ENCODE peak calls at places on chromosome 22, in six cellular contexts. One of them, this sample, is unnamed.

GRCh38 chr22:28052818-28053217 is 133.8 kb upstream of the PITPNB start:
- DNase-seq in heart right ventricle: no peak
- DNase-seq in brain microvascular endothelial cell: no peak
- DNase-seq in adipocyte: no peak
- DNase-seq in bronchial epithelial cell: no peak
- DNase-seq in CD8-positive, alpha-beta memory T cell: no peak
- DNase-seq in this sample: no peak

GRCh38 chr22:39469681-39470461 is 13.1 kb downstream of the MGAT3 start:
- DNase-seq in heart right ventricle: no peak
- DNase-seq in brain microvascular endothelial cell: no peak
- DNase-seq in adipocyte: no peak
- DNase-seq in bronchial epithelial cell: no peak
- DNase-seq in CD8-positive, alpha-beta memory T cell: no peak
- DNase-seq in this sample: no peak

GRCh38 chr22:30541979-30542810 is 4.3 kb downstream of the SEC14L6 start:
- DNase-seq in heart right ventricle: no peak
- DNase-seq in brain microvascular endothelial cell: no peak
- DNase-seq in adipocyte: peak; percentile 30
- DNase-seq in bronchial epithelial cell: no peak
- DNase-seq in CD8-positive, alpha-beta memory T cell: no peak
- DNase-seq in this sample: peak; percentile 34

GRCh38 chr22:46415816-46416536 is 80.5 kb downstream of the TRMU start:
- DNase-seq in heart right ventricle: no peak
- DNase-seq in brain microvascular endothelial cell: no peak
- DNase-seq in adipocyte: no peak
- DNase-seq in bronchial epithelial cell: no peak
- DNase-seq in CD8-positive, alpha-beta memory T cell: no peak
- DNase-seq in this sample: no peak

GRCh38 chr22:36755316-36755715 is 20.6 kb downstream of the IFT27 start:
- DNase-seq in heart right ventricle: no peak
- DNase-seq in brain microvascular endothelial cell: no peak
- DNase-seq in adipocyte: no peak
- DNase-seq in bronchial epithelial cell: no peak
- DNase-seq in CD8-positive, alpha-beta memory T cell: no peak
- DNase-seq in this sample: no peak

GRCh38 chr22:44709881-44710400 is 7.9 kb downstream of the PRR5 start:
- DNase-seq in heart right ventricle: no peak
- DNase-seq in brain microvascular endothelial cell: no peak
- DNase-seq in adipocyte: no peak
- DNase-seq in bronchial epithelial cell: no peak
- DNase-seq in CD8-positive, alpha-beta memory T cell: peak; percentile 78
- DNase-seq in this sample: no peak

GRCh38 chr22:50702261-50702671 is 29.6 kb downstream of the SHANK3 start:
- DNase-seq in heart right ventricle: no peak
- DNase-seq in brain microvascular endothelial cell: no peak
- DNase-seq in adipocyte: no peak
- DNase-seq in bronchial epithelial cell: no peak
- DNase-seq in CD8-positive, alpha-beta memory T cell: peak; percentile 29
- DNase-seq in this sample: no peak

GRCh38 chr22:18101536-18101935 is 9.1 kb upstream of the TUBA8 start:
- DNase-seq in heart right ventricle: no peak
- DNase-seq in brain microvascular endothelial cell: no peak
- DNase-seq in adipocyte: no peak
- DNase-seq in bronchial epithelial cell: no peak
- DNase-seq in CD8-positive, alpha-beta memory T cell: no peak
- DNase-seq in this sample: no peak

GRCh38 chr22:25196326-25196725 is 3.3 kb upstream of the CRYBB3 start:
- DNase-seq in heart right ventricle: no peak
- DNase-seq in brain microvascular endothelial cell: no peak
- DNase-seq in adipocyte: no peak
- DNase-seq in bronchial epithelial cell: no peak
- DNase-seq in CD8-positive, alpha-beta memory T cell: no peak
- DNase-seq in this sample: no peak

GRCh38 chr22:39318507-39319283 is 728 bp downstream of the RPL3 start:
- DNase-seq in heart right ventricle: no peak
- DNase-seq in brain microvascular endothelial cell: peak; percentile 33
- DNase-seq in adipocyte: peak; percentile 70
- DNase-seq in bronchial epithelial cell: no peak
- DNase-seq in CD8-positive, alpha-beta memory T cell: peak; percentile 62
- DNase-seq in this sample: no peak

GRCh38 chr22:45007247-45007945 is 2.4 kb downstream of the PHF21B start:
- DNase-seq in heart right ventricle: peak; percentile 23
- DNase-seq in brain microvascular endothelial cell: peak; percentile 2
- DNase-seq in adipocyte: peak; percentile 56
- DNase-seq in bronchial epithelial cell: no peak
- DNase-seq in CD8-positive, alpha-beta memory T cell: no peak
- DNase-seq in this sample: no peak

GRCh38 chr22:43631846-43632245 is 180.3 kb downstream of the EFCAB6 start:
- DNase-seq in heart right ventricle: no peak
- DNase-seq in brain microvascular endothelial cell: no peak
- DNase-seq in adipocyte: no peak
- DNase-seq in bronchial epithelial cell: no peak
- DNase-seq in CD8-positive, alpha-beta memory T cell: no peak
- DNase-seq in this sample: no peak

GRCh38 chr22:43838571-43839307 is 23.6 kb downstream of the SULT4A1 start:
- DNase-seq in heart right ventricle: no peak
- DNase-seq in brain microvascular endothelial cell: no peak
- DNase-seq in adipocyte: no peak
- DNase-seq in bronchial epithelial cell: no peak
- DNase-seq in CD8-positive, alpha-beta memory T cell: peak; percentile 35
- DNase-seq in this sample: no peak

GRCh38 chr22:28015056-28015445 is 96.0 kb upstream of the PITPNB start:
- DNase-seq in heart right ventricle: no peak
- DNase-seq in brain microvascular endothelial cell: no peak
- DNase-seq in adipocyte: no peak
- DNase-seq in bronchial epithelial cell: no peak
- DNase-seq in CD8-positive, alpha-beta memory T cell: no peak
- DNase-seq in this sample: no peak

GRCh38 chr22:38442967-38443674 is 11.9 kb downstream of the KCNJ4 start:
- DNase-seq in heart right ventricle: peak; percentile 57
- DNase-seq in brain microvascular endothelial cell: no peak
- DNase-seq in adipocyte: no peak
- DNase-seq in bronchial epithelial cell: no peak
- DNase-seq in CD8-positive, alpha-beta memory T cell: no peak
- DNase-seq in this sample: no peak

GRCh38 chr22:47190957-47191323 is 428.5 kb downstream of the TBC1D22A start:
- DNase-seq in heart right ventricle: no peak
- DNase-seq in brain microvascular endothelial cell: no peak
- DNase-seq in adipocyte: no peak
- DNase-seq in bronchial epithelial cell: no peak
- DNase-seq in CD8-positive, alpha-beta memory T cell: peak; percentile 23
- DNase-seq in this sample: peak; percentile 3

GRCh38 chr22:37465721-37466120 is 20.5 kb downstream of the MFNG start:
- DNase-seq in heart right ventricle: no peak
- DNase-seq in brain microvascular endothelial cell: no peak
- DNase-seq in adipocyte: no peak
- DNase-seq in bronchial epithelial cell: no peak
- DNase-seq in CD8-positive, alpha-beta memory T cell: no peak
- DNase-seq in this sample: no peak

GRCh38 chr22:50129121-50129734 is 39.4 kb downstream of the MOV10L1 start:
- DNase-seq in heart right ventricle: no peak
- DNase-seq in brain microvascular endothelial cell: no peak
- DNase-seq in adipocyte: peak; percentile 25
- DNase-seq in bronchial epithelial cell: no peak
- DNase-seq in CD8-positive, alpha-beta memory T cell: no peak
- DNase-seq in this sample: no peak

GRCh38 chr22:44395116-44396005 is 82.6 kb upstream of the SHISAL1 start:
- DNase-seq in heart right ventricle: peak; percentile 6
- DNase-seq in brain microvascular endothelial cell: no peak
- DNase-seq in adipocyte: no peak
- DNase-seq in bronchial epithelial cell: peak; percentile 22
- DNase-seq in CD8-positive, alpha-beta memory T cell: no peak
- DNase-seq in this sample: no peak

GRCh38 chr22:33919591-33920501 is at the start of gene LARGE1:
- DNase-seq in heart right ventricle: peak; percentile 54
- DNase-seq in brain microvascular endothelial cell: no peak
- DNase-seq in adipocyte: peak; percentile 81
- DNase-seq in bronchial epithelial cell: no peak
- DNase-seq in CD8-positive, alpha-beta memory T cell: no peak
- DNase-seq in this sample: peak; percentile 65

GRCh38 chr22:40204331-40205116 is 26.8 kb downstream of the TNRC6B start:
- DNase-seq in heart right ventricle: no peak
- DNase-seq in brain microvascular endothelial cell: peak; percentile 52
- DNase-seq in adipocyte: peak; percentile 87
- DNase-seq in bronchial epithelial cell: no peak
- DNase-seq in CD8-positive, alpha-beta memory T cell: no peak
- DNase-seq in this sample: peak; percentile 29

GRCh38 chr22:31588970-31589675 is 72.9 kb downstream of the PISD start:
- DNase-seq in heart right ventricle: no peak
- DNase-seq in brain microvascular endothelial cell: no peak
- DNase-seq in adipocyte: no peak
- DNase-seq in bronchial epithelial cell: no peak
- DNase-seq in CD8-positive, alpha-beta memory T cell: no peak
- DNase-seq in this sample: no peak

GRCh38 chr22:47127441-47127871 is 365.0 kb downstream of the TBC1D22A start:
- DNase-seq in heart right ventricle: no peak
- DNase-seq in brain microvascular endothelial cell: no peak
- DNase-seq in adipocyte: no peak
- DNase-seq in bronchial epithelial cell: no peak
- DNase-seq in CD8-positive, alpha-beta memory T cell: no peak
- DNase-seq in this sample: no peak

GRCh38 chr22:45883811-45884170 is 93.2 kb downstream of the WNT7B start:
- DNase-seq in heart right ventricle: no peak
- DNase-seq in brain microvascular endothelial cell: no peak
- DNase-seq in adipocyte: no peak
- DNase-seq in bronchial epithelial cell: no peak
- DNase-seq in CD8-positive, alpha-beta memory T cell: no peak
- DNase-seq in this sample: no peak

GRCh38 chr22:22099194-22099486 is 116.6 kb upstream of the TOP3B start:
- DNase-seq in heart right ventricle: no peak
- DNase-seq in brain microvascular endothelial cell: no peak
- DNase-seq in adipocyte: no peak
- DNase-seq in bronchial epithelial cell: no peak
- DNase-seq in CD8-positive, alpha-beta memory T cell: no peak
- DNase-seq in this sample: no peak
- H3K27me3 ChIP-seq in heart right ventricle: peaks cover 14% of the 10 kb centered on the region
- H3K27me3 ChIP-seq in brain microvascular endothelial cell: peaks cover 41% of the 10 kb centered on the region
- H3K27me3 ChIP-seq in adipocyte: peaks cover 46% of the 10 kb centered on the region
- H3K27me3 ChIP-seq in bronchial epithelial cell: peaks cover 2% of the 10 kb centered on the region
- H3K27me3 ChIP-seq in CD8-positive, alpha-beta memory T cell: peaks cover 11% of the 10 kb centered on the region
- H3K27me3 ChIP-seq in this sample: no peaks in the 10 kb centered on the region

GRCh38 chr22:48520888-48521600 is 1306.6 kb downstream of the BRD1 start:
- DNase-seq in heart right ventricle: no peak
- DNase-seq in brain microvascular endothelial cell: no peak
- DNase-seq in adipocyte: no peak
- DNase-seq in bronchial epithelial cell: no peak
- DNase-seq in CD8-positive, alpha-beta memory T cell: no peak
- DNase-seq in this sample: no peak
- H3K27me3 ChIP-seq in heart right ventricle: peaks cover 8% of the 10 kb centered on the region
- H3K27me3 ChIP-seq in brain microvascular endothelial cell: no peaks in the 10 kb centered on the region
- H3K27me3 ChIP-seq in adipocyte: no peaks in the 10 kb centered on the region
- H3K27me3 ChIP-seq in bronchial epithelial cell: no peaks in the 10 kb centered on the region
- H3K27me3 ChIP-seq in CD8-positive, alpha-beta memory T cell: no peaks in the 10 kb centered on the region
- H3K27me3 ChIP-seq in this sample: peaks cover 3% of the 10 kb centered on the region

GRCh38 chr22:22092974-22093373 is 110.4 kb upstream of the TOP3B start:
- DNase-seq in heart right ventricle: no peak
- DNase-seq in brain microvascular endothelial cell: no peak
- DNase-seq in adipocyte: no peak
- DNase-seq in bronchial epithelial cell: peak; percentile 23
- DNase-seq in CD8-positive, alpha-beta memory T cell: no peak
- DNase-seq in this sample: no peak
- H3K27me3 ChIP-seq in heart right ventricle: peaks cover 61% of the 10 kb centered on the region
- H3K27me3 ChIP-seq in brain microvascular endothelial cell: peaks cover 46% of the 10 kb centered on the region
- H3K27me3 ChIP-seq in adipocyte: peaks cover 42% of the 10 kb centered on the region
- H3K27me3 ChIP-seq in bronchial epithelial cell: peaks cover 2% of the 10 kb centered on the region
- H3K27me3 ChIP-seq in CD8-positive, alpha-beta memory T cell: peaks cover 18% of the 10 kb centered on the region
- H3K27me3 ChIP-seq in this sample: no peaks in the 10 kb centered on the region

DNA sequence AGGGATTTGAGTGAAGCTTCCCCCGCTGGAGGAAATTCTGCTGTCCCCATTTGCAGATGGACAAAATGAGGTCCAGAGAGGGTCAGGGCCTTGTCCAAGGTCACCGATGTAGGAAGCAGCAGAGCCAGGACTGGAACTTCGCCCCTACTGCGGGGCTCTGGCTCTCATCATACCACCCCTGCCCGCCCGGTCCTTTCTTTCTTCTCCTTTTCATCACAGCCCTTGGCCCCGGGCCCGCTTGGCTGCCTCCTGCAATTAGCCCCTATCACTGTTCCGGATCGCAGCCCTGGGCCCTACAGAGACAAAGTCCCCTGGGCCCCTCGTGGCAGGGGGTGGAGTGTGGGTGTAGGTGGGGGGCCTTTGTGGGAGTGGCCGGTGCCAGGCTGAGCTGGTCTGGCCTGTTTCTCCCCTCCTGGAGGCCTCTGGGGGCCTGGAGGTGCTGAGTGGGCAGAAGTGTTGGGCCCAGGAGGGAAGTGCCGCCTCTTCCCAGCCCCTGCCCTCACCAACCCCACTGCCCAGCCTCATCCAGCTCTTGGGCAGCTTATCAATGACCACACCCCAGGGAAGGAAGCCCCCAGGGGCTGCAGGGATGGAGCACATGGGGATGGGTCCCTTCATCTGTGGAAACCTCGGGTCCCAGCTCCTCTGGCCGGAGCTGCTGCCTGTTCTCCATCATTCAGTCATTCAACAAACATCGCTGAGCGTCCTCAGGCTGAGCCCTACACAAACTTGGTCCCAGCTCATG is 3.4 kb downstream of the EMID1 start:
- DNase-seq in heart right ventricle: no peak
- DNase-seq in brain microvascular endothelial cell: no peak
- DNase-seq in adipocyte: no peak
- DNase-seq in bronchial epithelial cell: no peak
- DNase-seq in CD8-positive, alpha-beta memory T cell: no peak
- DNase-seq in this sample: peak; percentile 33
- H3K27me3 ChIP-seq in heart right ventricle: no peaks in the 10 kb centered on the region
- H3K27me3 ChIP-seq in brain microvascular endothelial cell: peaks cover 3% of the 10 kb centered on the region
- H3K27me3 ChIP-seq in adipocyte: peaks cover 42% of the 10 kb centered on the region
- H3K27me3 ChIP-seq in bronchial epithelial cell: peaks cover 18% of the 10 kb centered on the region
- H3K27me3 ChIP-seq in CD8-positive, alpha-beta memory T cell: no peaks in the 10 kb centered on the region
- H3K27me3 ChIP-seq in this sample: no peaks in the 10 kb centered on the region

DNA sequence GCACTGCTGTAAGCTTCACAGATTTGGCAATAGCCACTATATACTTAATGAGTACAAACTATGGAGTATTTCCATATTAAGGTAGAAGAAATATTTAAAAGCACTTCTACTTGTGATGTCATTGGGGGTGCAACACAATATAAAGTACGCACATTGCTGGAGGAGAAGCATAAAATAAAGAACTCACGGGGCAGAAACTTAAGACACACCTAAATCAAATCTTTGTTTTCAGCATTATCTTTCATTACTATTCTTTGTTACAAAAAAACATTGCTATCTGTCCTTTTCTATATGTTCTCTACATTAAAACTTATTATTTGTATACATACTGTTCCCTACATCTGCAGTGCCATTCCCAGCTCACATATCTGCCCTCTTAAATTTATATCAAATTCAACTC is 93.3 kb upstream of the VPREB1 start:
- DNase-seq in heart right ventricle: no peak
- DNase-seq in brain microvascular endothelial cell: no peak
- DNase-seq in adipocyte: no peak
- DNase-seq in bronchial epithelial cell: no peak
- DNase-seq in CD8-positive, alpha-beta memory T cell: no peak
- DNase-seq in this sample: no peak
- H3K27me3 ChIP-seq in heart right ventricle: peaks cover 65% of the 10 kb centered on the region
- H3K27me3 ChIP-seq in brain microvascular endothelial cell: peaks cover 22% of the 10 kb centered on the region
- H3K27me3 ChIP-seq in adipocyte: peaks cover 52% of the 10 kb centered on the region
- H3K27me3 ChIP-seq in bronchial epithelial cell: peaks cover 4% of the 10 kb centered on the region
- H3K27me3 ChIP-seq in CD8-positive, alpha-beta memory T cell: peaks cover 20% of the 10 kb centered on the region
- H3K27me3 ChIP-seq in this sample: no peaks in the 10 kb centered on the region